ENCODE peak calls at places on chromosomes 12 and 14, in four cellular contexts. X, Y, M and F are unnamed samples.

GRCh38 chr12:49304161-49304560 is 9.2 kb downstream of the PRPH start:
- DNase-seq in X (peak; percentile 35), M (no peak), Y (no peak), F (no peak)

GRCh38 chr12:87413784-87414183 is 615.4 kb downstream of the C12orf50 start:
- DNase-seq in X (peak; percentile 85), Y (no peak), M (no peak), F (no peak)

GRCh38 chr12:57983150-57983857 is 41.9 kb downstream of the ATP23 start:
- DNase-seq in Y (no peak), X (peak; percentile 24), M (no peak), F (no peak)

GRCh38 chr14:65941091-65941490 is 528.6 kb downstream of the FUT8 start:
- DNase-seq in X (no peak), Y (no peak), M (no peak), F (no peak)

GRCh38 chr14:100365741-100366140 is 42.6 kb downstream of the SLC25A47 start:
- DNase-seq in Y (no peak), X (no peak), M (no peak), F (no peak)

GRCh38 chr12:7162691-7163114 is 26.8 kb upstream of the PEX5 start:
- DNase-seq in Y (no peak), M (no peak), X (no peak), F (no peak)

GRCh38 chr12:11719678-11720099 is 70.2 kb downstream of the ETV6 start:
- DNase-seq in M (no peak), Y (peak; percentile 60), X (peak; percentile 97), F (no peak)

GRCh38 chr12:115646210-115646609 is 631.3 kb downstream of the MED13L start:
- DNase-seq in Y (no peak), X (no peak), M (no peak), F (no peak)

GRCh38 chr14:31127690-31128089 is 79.9 kb downstream of the HECTD1 start:
- DNase-seq in X (no peak), M (peak; percentile 4), Y (no peak), F (no peak)

GRCh38 chr14:22505751-22506710 is 83.0 kb downstream of the DAD1 start:
- DNase-seq in M (no peak), Y (no peak), X (no peak), F (no peak)
- H3K27ac ChIP-seq in M (peak overlapping the region; percentile 83), Y (no peak overlapping the region), X (no peak overlapping the region), F (no peak overlapping the region)

GRCh38 chr12:68970951-68971350 is 38.0 kb upstream of the CPM start:
- DNase-seq in X (no peak), Y (no peak), M (no peak), F (no peak)
- H3K27ac ChIP-seq in X (no peak overlapping the region), Y (no peak overlapping the region), M (no peak overlapping the region), F (no peak overlapping the region)

GRCh38 chr12:102740157-102741032 is 176.6 kb downstream of the PAH start:
- DNase-seq in X (peak; percentile 16), M (no peak), Y (no peak), F (no peak)

GRCh38 chr12:102736328-102736727 is 180.7 kb downstream of the PAH start:
- DNase-seq in M (no peak), X (no peak), Y (no peak), F (no peak)

GRCh38 chr12:102730996-102731395 is 186.0 kb downstream of the PAH start:
- DNase-seq in Y (no peak), M (no peak), X (no peak), F (no peak)

DNA sequence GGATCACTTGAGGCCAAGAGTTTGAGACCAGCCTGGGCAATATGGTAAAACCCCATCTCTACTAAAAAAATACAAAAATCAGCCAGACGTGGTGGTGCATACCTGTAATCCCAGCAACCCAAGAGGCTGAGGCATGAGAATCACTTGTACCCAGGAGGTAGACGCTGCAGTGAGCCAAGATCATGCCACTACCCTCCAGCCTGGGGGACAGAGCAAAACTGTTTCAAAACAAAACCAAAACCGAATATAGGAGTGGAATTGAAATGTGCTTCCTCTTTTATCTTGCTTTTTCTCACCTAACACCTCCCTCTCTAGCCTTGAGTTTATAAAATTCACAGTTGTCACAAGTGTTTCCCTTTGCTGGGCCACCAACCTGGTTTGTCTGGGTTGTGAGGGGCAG is 181.9 kb downstream of the PAH start:
- DNase-seq in M (no peak), X (no peak), Y (no peak), F (no peak)
- H3K27ac ChIP-seq in M (no peak overlapping the region), X (no peak overlapping the region), Y (no peak overlapping the region), F (no peak overlapping the region)

DNA sequence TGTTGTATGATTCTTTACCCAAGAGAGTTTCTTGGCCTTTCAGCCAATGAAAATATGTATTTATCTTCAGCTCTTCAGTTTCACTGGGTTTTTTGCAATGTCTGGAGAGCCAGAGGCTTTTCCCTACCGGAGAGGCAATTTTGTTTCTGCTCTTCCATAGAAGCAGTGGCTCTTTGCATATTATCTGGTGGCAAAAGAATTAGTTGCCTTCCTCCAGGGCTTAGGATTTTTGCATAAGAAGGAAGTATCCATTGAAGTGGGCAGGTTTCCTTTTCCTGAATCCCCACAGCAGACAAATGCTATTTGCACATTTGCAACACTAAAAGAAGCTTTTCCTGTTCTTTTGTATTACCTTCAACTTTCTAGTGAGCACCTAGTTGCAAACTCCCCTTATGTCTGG is 75.2 kb downstream of the NTS start:
- DNase-seq in X (no peak), Y (no peak), M (no peak), F (no peak)
- H3K27ac ChIP-seq in X (no peak overlapping the region), Y (no peak overlapping the region), M (no peak overlapping the region), F (no peak overlapping the region)

DNA sequence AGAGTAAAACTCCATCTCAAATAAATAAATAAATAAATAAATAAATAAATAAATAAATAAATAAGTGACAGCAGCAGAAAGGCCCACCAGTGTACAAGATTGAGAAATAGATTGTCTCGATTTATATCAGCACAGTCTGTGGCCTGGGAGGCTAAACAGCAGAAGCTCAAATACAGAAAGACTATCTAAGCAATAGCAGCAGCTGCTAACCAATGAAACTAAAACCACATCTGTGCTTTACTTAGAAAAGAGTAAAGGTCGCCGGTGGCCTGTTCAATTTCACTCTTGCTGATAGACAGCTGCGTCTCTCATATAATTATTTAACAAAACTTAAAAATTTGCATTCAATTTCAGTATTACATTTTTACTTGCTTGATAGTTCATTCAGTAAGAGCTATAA is 325.7 kb downstream of the CEP128 start:
- DNase-seq in M (no peak), X (no peak), Y (no peak), F (no peak)
- H3K27ac ChIP-seq in M (no peak overlapping the region), X (no peak overlapping the region), Y (no peak overlapping the region), F (no peak overlapping the region)

DNA sequence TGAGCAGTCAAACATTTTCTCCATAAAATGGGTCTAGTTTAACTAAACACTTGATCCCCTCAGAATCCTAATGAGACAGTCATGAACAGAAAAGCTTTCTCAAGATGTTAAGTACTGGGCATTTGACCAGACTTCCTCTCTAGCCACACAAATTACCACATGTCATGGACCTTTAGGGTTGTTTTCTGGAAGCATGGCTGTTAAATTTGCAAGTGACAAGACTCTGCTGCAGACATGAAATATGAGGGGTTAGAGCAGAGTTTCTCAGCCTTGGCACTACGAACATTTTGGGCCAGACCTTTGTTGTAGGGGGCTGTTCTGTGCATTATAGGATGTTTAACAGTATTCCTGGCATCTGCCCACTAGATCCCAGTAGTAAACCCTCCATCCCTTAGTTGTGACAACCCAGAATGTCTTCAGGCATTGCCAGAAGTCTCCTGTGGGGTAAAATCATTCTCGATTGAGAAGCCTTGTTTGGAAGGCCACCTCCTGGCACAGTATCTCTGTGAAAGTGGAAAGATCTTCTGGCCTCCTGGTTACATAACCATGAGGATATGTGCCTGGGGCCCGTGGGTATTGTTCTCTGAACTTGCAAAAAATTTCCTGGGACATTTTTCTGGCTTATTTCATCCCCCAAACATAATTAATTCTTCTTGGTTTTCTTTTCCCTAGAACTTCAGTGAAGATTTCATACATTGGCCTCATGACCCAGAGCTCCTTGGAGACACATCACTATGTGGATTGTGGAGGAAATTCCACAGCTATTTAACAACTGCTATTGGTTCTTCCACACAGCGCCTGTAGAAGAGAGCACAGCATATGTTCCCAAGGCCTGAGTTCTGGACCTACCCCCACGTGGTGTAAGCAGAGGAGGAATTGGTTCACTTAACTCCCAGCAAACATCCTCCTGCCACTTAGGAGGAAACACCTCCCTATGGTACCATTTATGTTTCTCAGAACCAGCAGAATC is 4.3 kb downstream of the TMEM106C start:
- DNase-seq in Y (peak; percentile 48), M (no peak), X (no peak), F (no peak)
- H3K27ac ChIP-seq in Y (no peak overlapping the region), M (no peak overlapping the region), X (no peak overlapping the region), F (no peak overlapping the region)

DNA sequence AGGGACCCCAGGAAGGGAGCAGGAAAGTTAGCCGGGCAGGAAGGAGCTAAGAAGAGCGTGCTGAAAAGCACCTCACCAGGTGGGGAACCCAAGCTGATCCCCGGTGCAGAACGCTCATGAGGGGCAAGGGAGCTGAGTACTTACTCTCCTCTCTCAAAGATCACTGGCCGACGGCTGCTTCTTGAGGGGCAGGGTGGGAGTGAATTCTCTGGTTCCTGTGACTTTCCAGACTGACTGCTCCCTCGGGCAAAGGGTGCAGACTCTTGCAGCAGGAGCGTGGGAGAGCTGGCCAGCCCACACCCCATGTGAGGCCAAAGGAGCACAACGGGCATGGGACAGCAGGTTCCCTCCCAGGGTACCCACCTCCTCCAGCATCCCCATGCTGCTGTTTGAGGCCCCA is 44.9 kb upstream of the DIO3 start:
- DNase-seq in X (no peak), M (no peak), Y (no peak), F (no peak)
- H3K27ac ChIP-seq in X (no peak overlapping the region), M (no peak overlapping the region), Y (no peak overlapping the region), F (no peak overlapping the region)

GRCh38 chr12:9792961-9793617 is 32.4 kb upstream of the CD69 start:
- DNase-seq in M (no peak), Y (no peak), X (peak; percentile 78), F (no peak)
- H3K27ac ChIP-seq in M (no peak overlapping the region), Y (no peak overlapping the region), X (peak overlapping the region; percentile 64), F (no peak overlapping the region)